ENCODE peak calls at places on chromosomes 11 and 22, in seven cellular contexts. G is neural progenitor cell, V is hepatic stellate cell, D is HTR-8/SVneo, I is fibroblast of the aortic adventitia, W is fibroblast of gingiva, Q is amniotic stem cell. S is an unnamed sample.

GRCh38 chr22:37545703-37546435 is 14.4 kb upstream of the CDC42EP1 start:
- DNase-seq in D (peak), Q (peak), G (peak), I (peak), V (peak), W (peak), S (no peak)

GRCh38 chr11:19769820-19770219 is 57.2 kb downstream of the NAV2 start:
- DNase-seq in D (peak), I (peak), V (peak), Q (no peak), W (peak), G (no peak), S (no peak)

GRCh38 chr11:12285106-12285505 is 92.3 kb upstream of the PARVA start:
- DNase-seq in W (peak), I (peak), Q (peak), D (no peak), G (no peak), V (peak), S (no peak)

GRCh38 chr11:111344032-111344431 is 35.0 kb downstream of the POU2AF1 start:
- DNase-seq in W (peak), I (peak), D (no peak), V (no peak), G (no peak), Q (no peak), S (no peak)

GRCh38 chr11:119709638-119710346 is 19.2 kb downstream of the NECTIN1 start:
- DNase-seq in Q (no peak), I (peak), D (no peak), G (peak), W (peak), V (peak), S (no peak)

GRCh38 chr22:43796567-43796966 is 15.5 kb downstream of the EFCAB6 start:
- DNase-seq in I (peak), V (peak), G (peak), Q (peak), W (peak), D (no peak), S (no peak)

GRCh38 chr11:64449381-64450167 is 90.6 kb downstream of the RPS6KA4 start:
- DNase-seq in D (peak), V (peak), G (peak), Q (no peak), I (peak), W (no peak), S (peak)

GRCh38 chr11:64379817-64380709 is 21.1 kb downstream of the RPS6KA4 start:
- DNase-seq in V (no peak), D (no peak), G (no peak), Q (no peak), I (no peak), W (no peak), S (no peak)

GRCh38 chr11:45045692-45046471 is 95.2 kb upstream of the TP53I11 start:
- DNase-seq in Q (no peak), W (peak), I (peak), D (peak), V (peak), G (no peak), S (peak)

GRCh38 chr11:119108151-119108856 is 1.2 kb downstream of the C2CD2L start:
- DNase-seq in I (peak), W (no peak), G (peak), Q (no peak), V (peak), D (peak), S (peak)

GRCh38 chr11:84719935-84720577 is 907.1 kb downstream of the DLG2 start:
- DNase-seq in W (no peak), G (peak), Q (no peak), D (no peak), I (no peak), V (no peak), S (no peak)

S was measured in CD4-positive, alpha-beta T cell.